ENCODE peak calls at places on chromosome 10, in eight cellular contexts. One of them, this sample, is unnamed.

GRCh38 chr10:128624656-128625530 is 498.7 kb upstream of the MKI67 start:
- DNase-seq in body of pancreas: no peak
- DNase-seq in ascending aorta: no peak
- DNase-seq in MM.1S: no peak
- DNase-seq in IMR-90: no peak
- DNase-seq in stomach: no peak
- DNase-seq in astrocyte of the spinal cord: no peak
- DNase-seq in OCI-LY7: no peak
- DNase-seq in this sample: no peak

GRCh38 chr10:71964669-71965515 is 697 bp downstream of the CHST3 start:
- DNase-seq in body of pancreas: no peak
- DNase-seq in ascending aorta: no peak
- DNase-seq in MM.1S: no peak
- DNase-seq in IMR-90: peak
- DNase-seq in stomach: peak
- DNase-seq in astrocyte of the spinal cord: peak
- DNase-seq in OCI-LY7: no peak
- DNase-seq in this sample: peak

GRCh38 chr10:106816318-106817085 is 348.0 kb downstream of the SORCS1 start:
- DNase-seq in body of pancreas: no peak
- DNase-seq in ascending aorta: no peak
- DNase-seq in MM.1S: no peak
- DNase-seq in IMR-90: no peak
- DNase-seq in stomach: no peak
- DNase-seq in astrocyte of the spinal cord: no peak
- DNase-seq in OCI-LY7: no peak
- DNase-seq in this sample: no peak

GRCh38 chr10:59865101-59865500 is 41.3 kb downstream of the CCDC6 start:
- DNase-seq in body of pancreas: peak
- DNase-seq in ascending aorta: no peak
- DNase-seq in MM.1S: peak
- DNase-seq in IMR-90: peak
- DNase-seq in stomach: peak
- DNase-seq in astrocyte of the spinal cord: no peak
- DNase-seq in OCI-LY7: peak
- DNase-seq in this sample: peak

GRCh38 chr10:98125940-98126631 is 8.4 kb upstream of the R3HCC1L start:
- DNase-seq in body of pancreas: no peak
- DNase-seq in ascending aorta: no peak
- DNase-seq in MM.1S: no peak
- DNase-seq in IMR-90: no peak
- DNase-seq in stomach: no peak
- DNase-seq in astrocyte of the spinal cord: no peak
- DNase-seq in OCI-LY7: no peak
- DNase-seq in this sample: no peak

GRCh38 chr10:86652361-86653202 is 1.8 kb upstream of the OPN4 start:
- DNase-seq in body of pancreas: no peak
- DNase-seq in ascending aorta: peak
- DNase-seq in MM.1S: no peak
- DNase-seq in IMR-90: peak
- DNase-seq in stomach: no peak
- DNase-seq in astrocyte of the spinal cord: peak
- DNase-seq in OCI-LY7: no peak
- DNase-seq in this sample: no peak

GRCh38 chr10:23338155-23338828 is 6.3 kb downstream of the C10orf67 start:
- DNase-seq in body of pancreas: peak
- DNase-seq in ascending aorta: no peak
- DNase-seq in MM.1S: no peak
- DNase-seq in IMR-90: peak
- DNase-seq in stomach: no peak
- DNase-seq in astrocyte of the spinal cord: no peak
- DNase-seq in OCI-LY7: no peak
- DNase-seq in this sample: peak

GRCh38 chr10:128274938-128275337 is 148.7 kb upstream of the MKI67 start:
- DNase-seq in body of pancreas: no peak
- DNase-seq in ascending aorta: no peak
- DNase-seq in MM.1S: peak
- DNase-seq in IMR-90: no peak
- DNase-seq in stomach: no peak
- DNase-seq in astrocyte of the spinal cord: no peak
- DNase-seq in OCI-LY7: no peak
- DNase-seq in this sample: peak

GRCh38 chr10:49169776-49170175 is 18.4 kb downstream of the TMEM273 start:
- DNase-seq in body of pancreas: no peak
- DNase-seq in ascending aorta: no peak
- DNase-seq in MM.1S: no peak
- DNase-seq in IMR-90: no peak
- DNase-seq in stomach: no peak
- DNase-seq in astrocyte of the spinal cord: no peak
- DNase-seq in OCI-LY7: no peak
- DNase-seq in this sample: no peak

GRCh38 chr10:31134303-31134928 is 102.8 kb upstream of the ZNF438 start:
- DNase-seq in body of pancreas: peak
- DNase-seq in ascending aorta: no peak
- DNase-seq in MM.1S: no peak
- DNase-seq in IMR-90: peak
- DNase-seq in stomach: no peak
- DNase-seq in astrocyte of the spinal cord: peak
- DNase-seq in OCI-LY7: no peak
- DNase-seq in this sample: peak

GRCh38 chr10:23918839-23919238 is 290.1 kb upstream of the KIAA1217 start:
- DNase-seq in body of pancreas: no peak
- DNase-seq in ascending aorta: no peak
- DNase-seq in MM.1S: no peak
- DNase-seq in IMR-90: no peak
- DNase-seq in stomach: no peak
- DNase-seq in astrocyte of the spinal cord: no peak
- DNase-seq in OCI-LY7: no peak
- DNase-seq in this sample: no peak

GRCh38 chr10:69397972-69398371 is 18.7 kb downstream of the TACR2 start:
- DNase-seq in body of pancreas: no peak
- DNase-seq in ascending aorta: no peak
- DNase-seq in MM.1S: no peak
- DNase-seq in IMR-90: peak
- DNase-seq in stomach: no peak
- DNase-seq in astrocyte of the spinal cord: no peak
- DNase-seq in OCI-LY7: no peak
- DNase-seq in this sample: peak

DNA sequence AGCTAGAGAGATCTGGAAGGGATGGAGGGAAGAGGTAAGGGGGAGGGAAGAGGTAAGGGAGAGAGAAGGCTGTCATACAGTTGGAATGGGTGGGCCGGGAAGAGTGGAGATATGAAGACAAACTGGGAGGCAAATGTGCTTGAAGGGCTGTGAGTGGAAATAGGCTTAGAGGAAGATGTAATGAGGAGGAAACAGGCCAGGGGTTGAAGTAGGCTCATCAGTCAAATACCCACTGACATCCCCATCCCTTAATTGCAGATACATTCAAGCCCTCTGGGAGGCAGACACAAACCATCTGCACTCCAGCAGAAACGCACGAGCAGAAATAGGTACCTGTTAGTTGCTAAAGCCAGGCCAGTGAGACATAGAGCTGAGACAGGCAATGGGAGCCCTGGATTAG is 2.1 kb downstream of the SYNPO2L start:
- DNase-seq in body of pancreas: no peak
- DNase-seq in ascending aorta: no peak
- DNase-seq in MM.1S: no peak
- DNase-seq in IMR-90: peak
- DNase-seq in stomach: no peak
- DNase-seq in astrocyte of the spinal cord: peak
- DNase-seq in OCI-LY7: peak
- DNase-seq in this sample: peak
- TF ChIP-seq CTCF in body of pancreas: no peak
- TF ChIP-seq CTCF in ascending aorta: no peak
- TF ChIP-seq CTCF in MM.1S: no peak
- TF ChIP-seq CTCF in IMR-90: peak
- TF ChIP-seq CTCF in stomach: no peak
- TF ChIP-seq CTCF in astrocyte of the spinal cord: peak
- TF ChIP-seq CTCF in OCI-LY7: peak
- TF ChIP-seq CTCF in this sample: peak

DNA sequence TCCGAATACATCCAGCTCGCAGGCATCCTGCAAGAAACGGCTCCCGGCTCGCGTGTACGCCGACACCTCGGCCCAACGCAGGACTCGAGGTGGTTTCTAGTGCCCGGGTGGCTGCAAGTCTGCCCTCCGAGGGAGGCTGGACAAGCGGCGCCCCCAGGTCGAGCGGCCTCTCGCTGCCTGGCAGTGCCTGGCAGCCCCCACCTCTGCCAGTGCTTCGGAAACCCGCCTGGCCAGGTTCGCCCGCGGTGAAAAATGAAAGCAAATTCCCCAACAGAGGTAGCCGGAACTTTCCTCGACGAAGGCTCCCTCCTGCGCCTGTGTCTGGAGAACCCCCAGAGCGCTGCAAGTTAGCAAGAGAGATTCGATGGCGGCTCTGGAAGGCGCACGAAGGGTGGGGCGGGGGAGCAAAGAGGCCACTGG is 5.7 kb upstream of the ZNF503 start:
- DNase-seq in body of pancreas: peak
- DNase-seq in ascending aorta: no peak
- DNase-seq in MM.1S: no peak
- DNase-seq in IMR-90: no peak
- DNase-seq in stomach: peak
- DNase-seq in astrocyte of the spinal cord: peak
- DNase-seq in OCI-LY7: no peak
- DNase-seq in this sample: no peak
- H3K4me3 ChIP-seq in body of pancreas: peak
- H3K4me3 ChIP-seq in ascending aorta: no peak
- H3K4me3 ChIP-seq in MM.1S: peak
- H3K4me3 ChIP-seq in IMR-90: no peak
- H3K4me3 ChIP-seq in stomach: peak
- H3K4me3 ChIP-seq in astrocyte of the spinal cord: peak
- H3K4me3 ChIP-seq in OCI-LY7: no peak
- H3K4me3 ChIP-seq in this sample: no peak

GRCh38 chr10:28545967-28546644 is 13.2 kb downstream of the WAC start:
- DNase-seq in body of pancreas: no peak
- DNase-seq in ascending aorta: no peak
- DNase-seq in MM.1S: peak
- DNase-seq in IMR-90: no peak
- DNase-seq in stomach: no peak
- DNase-seq in astrocyte of the spinal cord: no peak
- DNase-seq in OCI-LY7: no peak
- DNase-seq in this sample: no peak

GRCh38 chr10:28542728-28543127 is 9.8 kb downstream of the WAC start:
- DNase-seq in body of pancreas: no peak
- DNase-seq in ascending aorta: no peak
- DNase-seq in MM.1S: no peak
- DNase-seq in IMR-90: no peak
- DNase-seq in stomach: no peak
- DNase-seq in astrocyte of the spinal cord: no peak
- DNase-seq in OCI-LY7: no peak
- DNase-seq in this sample: no peak

GRCh38 chr10:28544058-28544457 is 11.1 kb downstream of the WAC start:
- DNase-seq in body of pancreas: no peak
- DNase-seq in ascending aorta: no peak
- DNase-seq in MM.1S: no peak
- DNase-seq in IMR-90: no peak
- DNase-seq in stomach: no peak
- DNase-seq in astrocyte of the spinal cord: no peak
- DNase-seq in OCI-LY7: no peak
- DNase-seq in this sample: no peak

GRCh38 chr10:28540145-28540544 is 7.2 kb downstream of the WAC start:
- DNase-seq in body of pancreas: no peak
- DNase-seq in ascending aorta: no peak
- DNase-seq in MM.1S: no peak
- DNase-seq in IMR-90: no peak
- DNase-seq in stomach: no peak
- DNase-seq in astrocyte of the spinal cord: no peak
- DNase-seq in OCI-LY7: no peak
- DNase-seq in this sample: no peak

DNA sequence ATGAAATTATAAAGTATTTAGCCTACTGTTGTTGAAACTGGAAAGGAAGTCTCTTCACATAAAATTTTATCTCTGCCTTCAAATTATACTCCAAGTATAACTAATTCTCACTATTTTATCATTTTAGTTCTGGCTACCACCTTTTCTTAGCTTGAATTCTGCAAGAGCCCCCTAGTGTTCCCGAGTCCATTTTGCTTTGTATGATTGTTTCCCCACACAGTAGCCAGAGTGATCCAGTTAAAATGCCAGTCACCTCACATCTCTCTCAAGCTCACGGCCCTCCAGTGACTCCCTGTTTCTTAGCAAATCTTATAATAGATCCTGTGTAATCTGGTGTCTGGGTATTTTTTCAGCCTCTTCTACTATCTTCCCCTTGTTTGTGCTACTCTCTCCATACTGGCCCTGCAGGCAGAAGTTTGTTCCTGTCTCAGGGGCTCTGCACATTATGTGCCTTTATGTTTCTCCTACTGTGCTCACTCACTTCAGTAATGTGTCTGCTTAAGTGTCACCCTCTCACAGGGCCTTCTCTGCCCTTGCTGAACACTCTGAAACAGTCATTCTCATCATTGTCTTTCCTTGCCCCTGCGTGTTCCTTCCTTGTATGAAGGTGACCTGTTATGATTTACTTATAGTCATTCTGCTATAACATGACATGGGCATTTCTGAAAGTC is 8.9 kb downstream of the WAC start:
- DNase-seq in body of pancreas: no peak
- DNase-seq in ascending aorta: no peak
- DNase-seq in MM.1S: no peak
- DNase-seq in IMR-90: no peak
- DNase-seq in stomach: no peak
- DNase-seq in astrocyte of the spinal cord: no peak
- DNase-seq in OCI-LY7: no peak
- DNase-seq in this sample: no peak
- TF ChIP-seq CTCF in body of pancreas: no peak
- TF ChIP-seq CTCF in ascending aorta: no peak
- TF ChIP-seq CTCF in MM.1S: no peak
- TF ChIP-seq CTCF in IMR-90: no peak
- TF ChIP-seq CTCF in stomach: no peak
- TF ChIP-seq CTCF in astrocyte of the spinal cord: peak
- TF ChIP-seq CTCF in OCI-LY7: peak
- TF ChIP-seq CTCF in this sample: no peak

DNA sequence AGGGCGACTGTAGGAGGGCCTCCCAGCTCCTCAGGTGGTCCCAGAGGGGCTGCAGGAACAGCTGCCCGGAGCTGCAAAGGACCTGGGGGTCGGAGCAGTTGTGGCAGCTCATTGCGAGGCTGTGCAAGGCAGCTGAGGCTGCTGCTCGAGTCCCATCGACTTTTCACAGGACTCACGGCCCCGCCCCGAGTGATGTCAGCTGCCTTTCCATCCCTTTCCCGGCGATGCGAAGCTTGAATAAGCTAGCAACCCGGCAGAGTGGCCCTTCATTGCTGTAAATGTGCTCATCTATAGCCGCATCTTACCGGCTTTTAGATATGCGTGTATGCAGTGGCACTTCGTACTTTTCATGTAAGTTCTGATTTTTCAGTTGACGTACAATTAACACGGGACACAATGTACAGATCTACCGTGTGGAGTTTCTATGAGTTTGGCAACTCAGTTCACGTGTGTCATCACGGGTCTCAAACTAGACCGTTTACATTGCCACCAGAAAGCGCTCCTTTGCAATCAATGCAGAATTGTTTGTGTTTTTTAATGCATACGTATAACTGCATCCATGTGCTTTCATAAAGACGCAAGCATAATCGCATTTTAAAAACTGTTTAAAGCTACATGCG is at the start of gene CH25H:
- DNase-seq in body of pancreas: peak
- DNase-seq in ascending aorta: no peak
- DNase-seq in MM.1S: peak
- DNase-seq in IMR-90: peak
- DNase-seq in stomach: peak
- DNase-seq in astrocyte of the spinal cord: peak
- DNase-seq in OCI-LY7: no peak
- DNase-seq in this sample: peak
- H3K4me3 ChIP-seq in body of pancreas: no peak
- H3K4me3 ChIP-seq in ascending aorta: peak
- H3K4me3 ChIP-seq in MM.1S: peak
- H3K4me3 ChIP-seq in IMR-90: peak
- H3K4me3 ChIP-seq in stomach: peak
- H3K4me3 ChIP-seq in astrocyte of the spinal cord: peak
- H3K4me3 ChIP-seq in OCI-LY7: no peak
- H3K4me3 ChIP-seq in this sample: peak

This sample was measured in fibroblast of villous mesenchyme.